ENCODE peak calls at places on chromosome 21, in ten cellular contexts. Q is globus pallidus; D is left cardiac atrium; O is HuH-7; K is prostate gland; U is GM04504; L is endothelial cell; C is NCI-H1105; M is activated naive CD4-positive, alpha-beta T cell treated with Interleukin-2 at 50 U/mL for 16 hours; B is pons. F is an unnamed sample.

GRCh38 chr21:33256019-33256418 is 10.1 kb upstream of the IL10RB start:
- DNase-seq in U (no peak), K (no peak), D (no peak), C (no peak), B (no peak), Q (no peak), O (no peak), M (no peak), L (no peak), F (no peak)

GRCh38 chr21:28540514-28540913 is 452.2 kb downstream of the LTN1 start:
- DNase-seq in D (no peak), B (no peak), L (no peak), Q (no peak), K (no peak), M (no peak), C (no peak), U (no peak), O (no peak), F (no peak)

GRCh38 chr21:15057290-15057689 is 7.5 kb downstream of the NRIP1 start:
- DNase-seq in K (no peak), L (no peak), D (no peak), C (no peak), U (no peak), Q (no peak), O (no peak), M (no peak), B (no peak), F (peak)

GRCh38 chr21:41601573-41602371 is 93.8 kb upstream of the TMPRSS2 start:
- DNase-seq in D (no peak), L (no peak), M (no peak), O (no peak), U (no peak), C (no peak), K (peak), Q (no peak), B (peak), F (no peak)

GRCh38 chr21:31557956-31558838 is 101.3 kb upstream of the SOD1 start:
- DNase-seq in D (peak), O (no peak), C (peak), L (peak), U (no peak), M (peak), Q (peak), K (peak), B (peak), F (no peak)

GRCh38 chr21:44878053-44878982 is 4.8 kb upstream of the PTTG1IP start:
- DNase-seq in C (no peak), Q (peak), O (no peak), U (no peak), M (no peak), L (no peak), D (no peak), K (no peak), B (peak), F (no peak)

GRCh38 chr21:42534361-42534900 is 20.8 kb downstream of the SLC37A1 start:
- DNase-seq in O (no peak), L (no peak), Q (peak), C (no peak), M (no peak), K (no peak), D (no peak), U (no peak), B (peak), F (no peak)

GRCh38 chr21:34537838-34538237 is 25.8 kb upstream of the KCNE1 start:
- DNase-seq in U (no peak), K (no peak), C (no peak), D (no peak), L (no peak), M (no peak), Q (no peak), O (no peak), B (no peak), F (no peak)

GRCh38 chr21:31267644-31268043 is 76.4 kb downstream of the TIAM1 start:
- DNase-seq in K (no peak), M (no peak), C (no peak), U (no peak), B (no peak), O (no peak), L (no peak), D (no peak), Q (no peak), F (no peak)

GRCh38 chr21:39386194-39386593 is 37.3 kb upstream of the HMGN1 start:
- DNase-seq in C (peak), L (no peak), U (no peak), B (peak), O (no peak), K (no peak), D (peak), Q (peak), M (no peak), F (no peak)

GRCh38 chr21:42505090-42505726 is 8.4 kb upstream of the SLC37A1 start:
- DNase-seq in D (no peak), B (no peak), M (no peak), Q (no peak), O (no peak), U (no peak), L (no peak), C (no peak), K (no peak), F (no peak)

GRCh38 chr21:35457097-35457496 is 408.0 kb upstream of the RUNX1 start:
- DNase-seq in C (no peak), L (no peak), D (no peak), B (no peak), U (no peak), K (no peak), M (no peak), O (no peak), Q (no peak), F (no peak)

GRCh38 chr21:42193131-42193671 is 25.7 kb upstream of the ABCG1 start:
- DNase-seq in C (no peak), O (no peak), U (no peak), Q (no peak), M (peak), K (no peak), B (no peak), D (no peak), L (no peak), F (no peak)

GRCh38 chr21:34201441-34201838 is 128.1 kb downstream of the MRPS6 start:
- DNase-seq in U (no peak), K (no peak), D (no peak), Q (no peak), O (no peak), C (no peak), B (peak), L (no peak), M (no peak), F (no peak)

GRCh38 chr21:35329940-35330670 is 281.0 kb upstream of the RUNX1 start:
- DNase-seq in M (no peak), K (no peak), U (no peak), C (no peak), O (no peak), D (no peak), B (no peak), L (no peak), Q (no peak), F (no peak)

GRCh38 chr21:15343066-15343465 is 278.3 kb upstream of the NRIP1 start:
- DNase-seq in L (no peak), U (no peak), K (no peak), O (no peak), M (no peak), Q (no peak), B (no peak), C (no peak), D (no peak), F (no peak)

GRCh38 chr21:45308211-45309068 is 20.7 kb upstream of the POFUT2 start:
- DNase-seq in L (no peak), Q (no peak), U (no peak), K (no peak), B (no peak), D (peak), C (no peak), M (no peak), O (peak), F (no peak)

GRCh38 chr21:45901061-45901690 is 80.4 kb upstream of the COL6A1 start:
- DNase-seq in B (no peak), O (no peak), Q (no peak), K (no peak), C (no peak), L (no peak), D (no peak), M (no peak), U (no peak), F (no peak)

GRCh38 chr21:39612233-39613028 is at the start of gene B3GALT5:
- DNase-seq in B (no peak), Q (no peak), D (no peak), O (no peak), M (no peak), U (no peak), L (peak), K (no peak), C (peak), F (no peak)

GRCh38 chr21:45974073-45975016 is 7.2 kb upstream of the COL6A1 start:
- DNase-seq in B (no peak), L (peak), U (no peak), C (peak), D (peak), Q (no peak), M (peak), K (no peak), O (peak), F (peak)

GRCh38 chr21:29133796-29134195 is 3.4 kb downstream of the MAP3K7CL start:
- DNase-seq in O (no peak), B (no peak), K (no peak), D (no peak), Q (no peak), L (no peak), M (no peak), U (no peak), C (no peak), F (no peak)

GRCh38 chr21:33587792-33588484 is 546 bp downstream of the DONSON start:
- DNase-seq in M (no peak), L (peak), O (peak), C (peak), U (peak), B (no peak), K (peak), D (peak), Q (peak), F (peak)

GRCh38 chr21:46118871-46119564 is 21.1 kb downstream of the COL6A2 start:
- DNase-seq in D (peak), C (no peak), B (no peak), M (no peak), K (no peak), U (no peak), O (no peak), L (peak), Q (no peak), F (no peak)

GRCh38 chr21:16579538-16579937 is 849.8 kb downstream of the USP25 start:
- DNase-seq in Q (peak), B (peak), M (no peak), U (no peak), D (no peak), C (peak), K (no peak), L (no peak), O (no peak), F (no peak)

GRCh38 chr21:41562101-41563000 is 54.4 kb upstream of the TMPRSS2 start:
- DNase-seq in K (no peak), U (peak), D (no peak), B (no peak), M (no peak), C (no peak), L (no peak), O (peak), Q (no peak), F (no peak)

GRCh38 chr21:45788198-45788597 is 144.7 kb downstream of the PCBP3 start:
- DNase-seq in U (no peak), D (no peak), C (no peak), K (no peak), Q (no peak), M (no peak), L (no peak), O (no peak), B (no peak), F (no peak)

F was measured in K562.